ENCODE peak calls at places on chromosomes 5 and 9, in four cellular contexts. N is CD8-positive, alpha-beta memory T cell; U is kidney epithelial cell; P is stomach. D is an unnamed sample. For H3K27me3 and H3K36me3, the result is how much of the 10 kb centered on the place peaks cover.

GRCh38 chr5:161378701-161379100 is 167.8 kb downstream of the GABRB2 start:
- DNase-seq in P (no peak), N (no peak), U (no peak), D (no peak)

GRCh38 chr5:11048760-11049159 is 287.7 kb upstream of the DAP start:
- DNase-seq in P (no peak), N (no peak), U (no peak), D (no peak)

GRCh38 chr9:129875181-129875611 is 39.9 kb downstream of the USP20 start:
- DNase-seq in N (no peak), P (no peak), U (no peak), D (no peak)

GRCh38 chr5:1897816-1898450 is 15.2 kb upstream of the IRX4 start:
- DNase-seq in N (no peak), U (no peak), P (no peak), D (no peak)

GRCh38 chr5:14582797-14583137 is 1.2 kb downstream of the OTULINL start:
- DNase-seq in U (no peak), P (no peak), N (no peak), D (no peak)

GRCh38 chr5:128538249-128539037 is 398 bp upstream of the FBN2 start:
- DNase-seq in P (no peak), U (no peak), N (no peak), D (no peak)

GRCh38 chr5:53406630-53407316 is 73.7 kb upstream of the FST start:
- DNase-seq in N (no peak), P (no peak), U (peak), D (no peak)

GRCh38 chr5:5182508-5183191 is 42.5 kb downstream of the ADAMTS16 start:
- DNase-seq in P (no peak), N (no peak), U (no peak), D (no peak)

GRCh38 chr5:573206-573605 is 38.9 kb upstream of the CEP72 start:
- DNase-seq in P (no peak), U (no peak), N (no peak), D (no peak)

GRCh38 chr5:111834926-111835599 is 78.1 kb upstream of the NREP start:
- DNase-seq in N (no peak), U (no peak), P (no peak), D (no peak)

GRCh38 chr9:95508968-95509850 is 7.6 kb downstream of the PTCH1 start:
- DNase-seq in U (peak), N (peak), P (peak), D (peak)

GRCh38 chr9:134592819-134593200 is 48.8 kb upstream of the COL5A1 start:
- DNase-seq in P (no peak), N (no peak), U (no peak), D (peak)

GRCh38 chr9:35548571-35548970 is 56.5 kb upstream of the TESK1 start:
- DNase-seq in U (no peak), N (no peak), P (no peak), D (no peak)

GRCh38 chr5:123705741-123706140 is 193.8 kb downstream of the CSNK1G3 start:
- DNase-seq in U (no peak), N (no peak), P (no peak), D (no peak)

GRCh38 chr5:95856501-95856981 is 34.0 kb upstream of the GLRX start:
- DNase-seq in P (no peak), U (no peak), N (no peak), D (no peak)

GRCh38 chr9:69421908-69422801 is 97.1 kb downstream of the ENTREP1 start:
- DNase-seq in N (peak), U (no peak), P (peak), D (peak)

GRCh38 chr9:2466703-2467102 is 154.9 kb upstream of the VLDLR start:
- DNase-seq in N (no peak), P (no peak), U (no peak), D (no peak)

GRCh38 chr9:76534031-76534430 is 75.0 kb downstream of the GCNT1 start:
- DNase-seq in P (no peak), N (no peak), U (no peak), D (no peak)

GRCh38 chr9:72954431-72955420 is 1.9 kb upstream of the ALDH1A1 start:
- DNase-seq in N (no peak), U (no peak), P (no peak), D (no peak)

GRCh38 chr5:55324815-55325418 is 17.1 kb downstream of the MTREX start:
- DNase-seq in U (peak), N (peak), P (no peak), D (no peak)

GRCh38 chr9:93946338-93946712 is 8.8 kb downstream of the BARX1 start:
- DNase-seq in P (no peak), U (no peak), N (no peak), D (no peak)

GRCh38 chr5:146048994-146049703 is 56.2 kb downstream of the PLAC8L1 start:
- DNase-seq in N (no peak), P (peak), U (peak), D (peak)

GRCh38 chr5:178086266-178086665 is 27.1 kb upstream of the N4BP3 start:
- DNase-seq in N (no peak), U (no peak), P (no peak), D (no peak)

GRCh38 chr9:38032266-38032830 is 36.7 kb downstream of the SHB start:
- DNase-seq in N (no peak), P (peak), U (no peak), D (peak)

GRCh38 chr5:98483301-98483700 is 290.2 kb upstream of the RGMB start:
- DNase-seq in N (no peak), U (no peak), P (no peak), D (no peak)

GRCh38 chr5:158967566-158967965 is 132.2 kb downstream of the EBF1 start:
- DNase-seq in N (no peak), P (no peak), U (no peak), D (no peak)

DNA sequence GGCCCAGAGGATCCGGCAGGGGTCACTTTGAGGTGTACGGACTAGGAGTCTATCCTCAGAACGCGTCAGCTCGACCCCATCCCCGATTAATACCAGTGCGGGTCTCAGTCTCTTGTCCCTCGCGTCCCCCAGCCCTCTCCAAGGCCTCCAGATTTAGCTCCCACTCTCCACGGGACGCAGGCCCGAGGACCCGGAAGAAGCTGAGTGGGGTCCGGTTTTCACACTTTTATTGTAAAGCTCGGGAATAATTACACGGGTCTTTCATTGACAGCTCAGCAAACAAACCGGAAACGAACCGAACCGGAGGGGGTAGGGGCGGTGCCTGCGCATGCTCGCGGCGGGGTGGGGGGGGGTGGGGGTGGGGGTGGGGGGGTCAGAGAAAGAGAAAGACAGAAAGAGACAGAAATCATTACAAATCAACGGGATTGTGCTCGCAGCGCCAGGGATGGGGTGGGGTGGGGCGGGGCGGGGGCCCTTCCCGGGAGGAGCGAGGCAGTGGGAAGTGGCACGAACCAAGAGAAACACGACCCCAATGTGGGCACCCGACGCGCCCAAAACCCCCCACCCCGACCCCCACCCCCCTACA is 27.9 kb downstream of the PCDH1 start:
- DNase-seq in P (no peak), U (no peak), N (peak), D (peak)
- H3K27me3 ChIP-seq in P (under half), U (under half), N (under half), D (under half)

GRCh38 chr9:78691531-78691930 is 394.6 kb downstream of the PSAT1 start:
- DNase-seq in P (no peak), U (no peak), N (no peak), D (no peak)
- H3K36me3 ChIP-seq in P (under half), U (under half), N (under half), D (under half)

GRCh38 chr5:174720612-174721521 is 3.5 kb upstream of the MSX2 start:
- DNase-seq in P (no peak), N (no peak), U (no peak), D (no peak)

GRCh38 chr5:174721522-174722432 is 2.6 kb upstream of the MSX2 start:
- DNase-seq in P (no peak), N (no peak), U (no peak), D (no peak)

GRCh38 chr5:174717826-174718455 is 6.4 kb upstream of the MSX2 start:
- DNase-seq in P (no peak), U (no peak), N (no peak), D (no peak)

GRCh38 chr5:174720066-174720611 is 4.2 kb upstream of the MSX2 start:
- DNase-seq in P (no peak), N (no peak), U (no peak), D (no peak)

GRCh38 chr5:174719211-174719610 is 5.2 kb upstream of the MSX2 start:
- DNase-seq in U (no peak), P (no peak), N (no peak), D (no peak)
- H3K27me3 ChIP-seq in U (half or more), P (half or more), N (under half), D (under half)

GRCh38 chr5:34770486-34770885 is 68.5 kb upstream of the TTC23L start:
- DNase-seq in U (no peak), N (no peak), P (no peak), D (no peak)

GRCh38 chr5:34771076-34771475 is 67.9 kb upstream of the TTC23L start:
- DNase-seq in P (no peak), U (no peak), N (no peak), D (no peak)

GRCh38 chr5:34762321-34762871 is 76.6 kb upstream of the TTC23L start:
- DNase-seq in U (no peak), N (no peak), P (no peak), D (no peak)

GRCh38 chr5:34765662-34766061 is 73.3 kb upstream of the TTC23L start:
- DNase-seq in P (no peak), N (no peak), U (no peak), D (no peak)

DNA sequence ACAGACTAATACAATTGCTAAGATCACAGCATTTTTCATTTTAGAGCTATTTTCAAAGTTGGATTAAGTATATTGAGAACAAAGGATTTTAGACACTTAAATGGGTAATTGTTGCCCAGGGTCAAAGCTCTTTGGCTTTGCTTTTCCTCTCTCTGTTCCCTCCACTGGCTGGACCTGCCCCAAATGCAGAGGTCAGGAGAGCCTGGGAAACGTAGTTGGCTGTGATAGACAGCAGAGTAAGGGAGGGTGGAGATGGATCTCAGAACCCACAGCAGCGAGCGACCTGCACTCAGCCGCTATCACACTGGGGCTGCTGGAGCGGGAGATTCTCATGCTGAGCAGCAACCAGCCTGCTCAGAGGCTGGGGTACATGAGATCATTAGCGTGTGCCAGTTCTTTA is 71.8 kb upstream of the TTC23L start:
- DNase-seq in P (no peak), U (no peak), N (no peak), D (no peak)
- H3K36me3 ChIP-seq in P (under half), U (under half), N (under half), D (under half)

GRCh38 chr5:181050016-181050415 is 9.9 kb downstream of the BTNL9 start:
- DNase-seq in U (no peak), N (no peak), P (no peak), D (no peak)
- H3K27me3 ChIP-seq in U (under half), N (under half), P (half or more), D (under half)

DNA sequence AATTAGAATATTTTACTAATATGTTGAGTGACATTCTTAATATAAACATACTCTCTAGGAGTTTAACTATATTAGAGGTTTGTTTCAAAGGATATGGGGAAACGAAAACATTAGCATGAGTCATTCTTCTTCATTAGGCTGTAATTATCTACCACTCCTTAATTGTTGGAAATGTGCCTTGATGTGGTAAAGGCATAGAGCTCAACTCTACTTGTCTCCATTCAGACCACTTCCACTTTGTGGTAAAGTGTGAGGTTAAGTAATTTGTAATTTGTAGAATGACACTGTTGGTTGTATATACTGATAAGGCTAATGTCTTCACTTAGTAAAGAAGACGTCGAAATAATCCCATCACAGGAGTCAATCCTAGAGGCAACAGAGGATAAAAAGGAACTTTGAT is 58.1 kb downstream of the HAPLN1 start:
- DNase-seq in U (no peak), N (no peak), P (no peak), D (no peak)
- H3K36me3 ChIP-seq in U (under half), N (under half), P (under half), D (under half)

GRCh38 chr9:126709241-126709640 is 95.5 kb downstream of the LMX1B start:
- DNase-seq in U (no peak), P (peak), N (no peak), D (peak)
- H3K27me3 ChIP-seq in U (under half), P (half or more), N (under half), D (under half)

DNA sequence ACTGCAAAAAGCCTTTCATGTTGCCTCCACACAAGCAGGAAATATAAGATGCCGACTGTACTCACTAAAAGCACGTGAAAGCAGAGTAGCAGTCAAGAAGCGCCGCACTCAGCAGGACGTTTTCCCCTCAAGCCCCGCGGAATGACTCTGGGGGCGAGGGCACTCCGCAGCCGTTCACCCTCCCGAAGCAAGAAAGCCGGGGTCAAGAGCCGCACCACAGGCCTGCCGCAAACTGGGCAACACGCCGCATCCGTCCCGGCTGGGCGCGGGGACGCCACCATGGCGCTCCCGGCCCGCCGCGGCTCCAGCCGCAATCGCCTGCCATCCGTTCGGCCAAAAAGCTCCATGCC is 364 bp downstream of the RPS6 start:
- DNase-seq in N (no peak), U (no peak), P (no peak), D (no peak)
- H3K36me3 ChIP-seq in N (under half), U (under half), P (under half), D (under half)

D was measured in lung.